ENCODE peak calls at places on chromosomes 11 and 22, in eight cellular contexts. One of them, this sample, is unnamed.

GRCh38 chr11:15920856-15921629 is 435.3 kb downstream of the SOX6 start:
- DNase-seq in MV-4-11: no peak
- DNase-seq in HFF-Myc: no peak
- DNase-seq in right atrium auricular region: no peak
- DNase-seq in skeletal muscle cell: no peak
- DNase-seq in neural crest cell: no peak
- DNase-seq in HuH-7.5: no peak
- DNase-seq in LoVo: no peak
- DNase-seq in this sample: no peak

GRCh38 chr11:12470236-12470635 is 92.9 kb downstream of the PARVA start:
- DNase-seq in right atrium auricular region: no peak
- DNase-seq in HFF-Myc: no peak
- DNase-seq in neural crest cell: no peak
- DNase-seq in LoVo: no peak
- DNase-seq in HuH-7.5: no peak
- DNase-seq in MV-4-11: no peak
- DNase-seq in skeletal muscle cell: no peak
- DNase-seq in this sample: no peak

GRCh38 chr22:48838376-48838775 is 989.3 kb downstream of the BRD1 start:
- DNase-seq in skeletal muscle cell: no peak
- DNase-seq in LoVo: no peak
- DNase-seq in MV-4-11: no peak
- DNase-seq in neural crest cell: no peak
- DNase-seq in HuH-7.5: no peak
- DNase-seq in HFF-Myc: no peak
- DNase-seq in right atrium auricular region: no peak
- DNase-seq in this sample: no peak

GRCh38 chr11:1077417-1078119 is 2.9 kb downstream of the MUC2 start:
- DNase-seq in HFF-Myc: no peak
- DNase-seq in LoVo: no peak
- DNase-seq in neural crest cell: no peak
- DNase-seq in skeletal muscle cell: no peak
- DNase-seq in MV-4-11: no peak
- DNase-seq in HuH-7.5: no peak
- DNase-seq in right atrium auricular region: no peak
- DNase-seq in this sample: no peak

GRCh38 chr11:73520358-73521061 is 77.4 kb downstream of the FAM168A start:
- DNase-seq in skeletal muscle cell: peak
- DNase-seq in LoVo: no peak
- DNase-seq in HuH-7.5: no peak
- DNase-seq in MV-4-11: no peak
- DNase-seq in HFF-Myc: peak
- DNase-seq in right atrium auricular region: no peak
- DNase-seq in neural crest cell: no peak
- DNase-seq in this sample: no peak

GRCh38 chr11:79390477-79390876 is 50.4 kb downstream of the TENM4 start:
- DNase-seq in right atrium auricular region: no peak
- DNase-seq in skeletal muscle cell: no peak
- DNase-seq in HFF-Myc: no peak
- DNase-seq in MV-4-11: no peak
- DNase-seq in HuH-7.5: no peak
- DNase-seq in neural crest cell: no peak
- DNase-seq in LoVo: no peak
- DNase-seq in this sample: no peak

GRCh38 chr11:75468534-75469340 is 35.7 kb upstream of the KLHL35 start:
- DNase-seq in MV-4-11: peak
- DNase-seq in LoVo: no peak
- DNase-seq in HuH-7.5: no peak
- DNase-seq in HFF-Myc: peak
- DNase-seq in neural crest cell: peak
- DNase-seq in skeletal muscle cell: peak
- DNase-seq in right atrium auricular region: peak
- DNase-seq in this sample: no peak

GRCh38 chr22:32079110-32080089 is 36.3 kb downstream of the SLC5A1 start:
- DNase-seq in HFF-Myc: peak
- DNase-seq in skeletal muscle cell: peak
- DNase-seq in right atrium auricular region: no peak
- DNase-seq in neural crest cell: no peak
- DNase-seq in MV-4-11: no peak
- DNase-seq in LoVo: peak
- DNase-seq in HuH-7.5: no peak
- DNase-seq in this sample: peak

GRCh38 chr11:7665473-7666291 is 7.6 kb downstream of the CYB5R2 start:
- DNase-seq in skeletal muscle cell: peak
- DNase-seq in right atrium auricular region: peak
- DNase-seq in HFF-Myc: no peak
- DNase-seq in HuH-7.5: peak
- DNase-seq in neural crest cell: peak
- DNase-seq in MV-4-11: peak
- DNase-seq in LoVo: peak
- DNase-seq in this sample: peak

GRCh38 chr11:70544067-70544773 is 145.9 kb downstream of the CTTN start:
- DNase-seq in HuH-7.5: no peak
- DNase-seq in MV-4-11: no peak
- DNase-seq in LoVo: no peak
- DNase-seq in skeletal muscle cell: no peak
- DNase-seq in HFF-Myc: no peak
- DNase-seq in right atrium auricular region: no peak
- DNase-seq in neural crest cell: no peak
- DNase-seq in this sample: no peak

GRCh38 chr11:120185678-120186407 is 25.0 kb upstream of the OAF start:
- DNase-seq in skeletal muscle cell: no peak
- DNase-seq in LoVo: no peak
- DNase-seq in HuH-7.5: no peak
- DNase-seq in HFF-Myc: no peak
- DNase-seq in neural crest cell: no peak
- DNase-seq in right atrium auricular region: no peak
- DNase-seq in MV-4-11: no peak
- DNase-seq in this sample: no peak

GRCh38 chr11:66981976-66982578 is 7.0 kb downstream of the C11orf86 start:
- DNase-seq in MV-4-11: peak
- DNase-seq in HuH-7.5: no peak
- DNase-seq in skeletal muscle cell: peak
- DNase-seq in HFF-Myc: peak
- DNase-seq in right atrium auricular region: peak
- DNase-seq in LoVo: peak
- DNase-seq in neural crest cell: no peak
- DNase-seq in this sample: peak

GRCh38 chr11:63613517-63614135 is 607 bp downstream of the PLAAT3 start:
- DNase-seq in HFF-Myc: no peak
- DNase-seq in HuH-7.5: peak
- DNase-seq in neural crest cell: no peak
- DNase-seq in skeletal muscle cell: no peak
- DNase-seq in LoVo: peak
- DNase-seq in MV-4-11: no peak
- DNase-seq in right atrium auricular region: peak
- DNase-seq in this sample: peak

GRCh38 chr22:44620129-44620840 is 81.7 kb upstream of the PRR5 start:
- DNase-seq in HuH-7.5: no peak
- DNase-seq in neural crest cell: peak
- DNase-seq in LoVo: no peak
- DNase-seq in skeletal muscle cell: peak
- DNase-seq in right atrium auricular region: peak
- DNase-seq in MV-4-11: peak
- DNase-seq in HFF-Myc: no peak
- DNase-seq in this sample: no peak

GRCh38 chr22:26514419-26515161 is 2.3 kb upstream of the TFIP11 start:
- DNase-seq in skeletal muscle cell: no peak
- DNase-seq in right atrium auricular region: no peak
- DNase-seq in HuH-7.5: no peak
- DNase-seq in HFF-Myc: no peak
- DNase-seq in MV-4-11: no peak
- DNase-seq in neural crest cell: no peak
- DNase-seq in LoVo: no peak
- DNase-seq in this sample: no peak

GRCh38 chr22:24023204-24023789 is 12.2 kb downstream of the CABIN1 start:
- DNase-seq in HFF-Myc: no peak
- DNase-seq in LoVo: peak
- DNase-seq in neural crest cell: no peak
- DNase-seq in skeletal muscle cell: no peak
- DNase-seq in MV-4-11: no peak
- DNase-seq in HuH-7.5: no peak
- DNase-seq in right atrium auricular region: no peak
- DNase-seq in this sample: no peak

GRCh38 chr11:134975866-134976265 is 563.8 kb upstream of the B3GAT1 start:
- DNase-seq in skeletal muscle cell: no peak
- DNase-seq in neural crest cell: no peak
- DNase-seq in HFF-Myc: no peak
- DNase-seq in LoVo: no peak
- DNase-seq in HuH-7.5: no peak
- DNase-seq in MV-4-11: no peak
- DNase-seq in right atrium auricular region: no peak
- DNase-seq in this sample: no peak

GRCh38 chr22:18979957-18980356 is 43.9 kb upstream of the PRODH start:
- DNase-seq in MV-4-11: no peak
- DNase-seq in right atrium auricular region: no peak
- DNase-seq in skeletal muscle cell: no peak
- DNase-seq in neural crest cell: no peak
- DNase-seq in HuH-7.5: no peak
- DNase-seq in HFF-Myc: no peak
- DNase-seq in LoVo: no peak
- DNase-seq in this sample: no peak

GRCh38 chr22:50398698-50399648 is 55.8 kb downstream of the PPP6R2 start:
- DNase-seq in skeletal muscle cell: no peak
- DNase-seq in MV-4-11: no peak
- DNase-seq in HFF-Myc: no peak
- DNase-seq in right atrium auricular region: no peak
- DNase-seq in neural crest cell: no peak
- DNase-seq in HuH-7.5: no peak
- DNase-seq in LoVo: no peak
- DNase-seq in this sample: peak

GRCh38 chr22:31451709-31452571 is 37.7 kb downstream of the EIF4ENIF1 start:
- DNase-seq in LoVo: no peak
- DNase-seq in right atrium auricular region: no peak
- DNase-seq in skeletal muscle cell: peak
- DNase-seq in MV-4-11: peak
- DNase-seq in HFF-Myc: peak
- DNase-seq in HuH-7.5: peak
- DNase-seq in neural crest cell: no peak
- DNase-seq in this sample: no peak

GRCh38 chr22:45285431-45286058 is 796 bp downstream of the UPK3A start:
- DNase-seq in HFF-Myc: no peak
- DNase-seq in LoVo: no peak
- DNase-seq in skeletal muscle cell: no peak
- DNase-seq in HuH-7.5: no peak
- DNase-seq in right atrium auricular region: no peak
- DNase-seq in neural crest cell: no peak
- DNase-seq in MV-4-11: no peak
- DNase-seq in this sample: no peak

GRCh38 chr11:64409278-64409677 is 50.3 kb downstream of the RPS6KA4 start:
- DNase-seq in right atrium auricular region: no peak
- DNase-seq in skeletal muscle cell: no peak
- DNase-seq in HuH-7.5: no peak
- DNase-seq in LoVo: no peak
- DNase-seq in neural crest cell: no peak
- DNase-seq in HFF-Myc: no peak
- DNase-seq in MV-4-11: no peak
- DNase-seq in this sample: no peak

GRCh38 chr11:28058333-28058732 is 49.6 kb downstream of the KIF18A start:
- DNase-seq in HFF-Myc: no peak
- DNase-seq in MV-4-11: no peak
- DNase-seq in HuH-7.5: no peak
- DNase-seq in LoVo: no peak
- DNase-seq in right atrium auricular region: no peak
- DNase-seq in neural crest cell: no peak
- DNase-seq in skeletal muscle cell: no peak
- DNase-seq in this sample: no peak

GRCh38 chr11:96122601-96123044 is 198.7 kb upstream of the MTMR2 start:
- DNase-seq in neural crest cell: no peak
- DNase-seq in skeletal muscle cell: no peak
- DNase-seq in HFF-Myc: peak
- DNase-seq in HuH-7.5: no peak
- DNase-seq in MV-4-11: no peak
- DNase-seq in LoVo: no peak
- DNase-seq in right atrium auricular region: no peak
- DNase-seq in this sample: no peak

GRCh38 chr11:762421-763072 is 14.7 kb downstream of the GATD1 start:
- DNase-seq in HuH-7.5: no peak
- DNase-seq in neural crest cell: no peak
- DNase-seq in LoVo: peak
- DNase-seq in MV-4-11: peak
- DNase-seq in right atrium auricular region: no peak
- DNase-seq in HFF-Myc: peak
- DNase-seq in skeletal muscle cell: no peak
- DNase-seq in this sample: peak

GRCh38 chr11:45815747-45816146 is 10.8 kb downstream of the SLC35C1 start:
- DNase-seq in right atrium auricular region: no peak
- DNase-seq in HFF-Myc: no peak
- DNase-seq in HuH-7.5: peak
- DNase-seq in neural crest cell: no peak
- DNase-seq in LoVo: no peak
- DNase-seq in MV-4-11: no peak
- DNase-seq in skeletal muscle cell: no peak
- DNase-seq in this sample: peak

GRCh38 chr11:80943226-80943625 is 1502.4 kb upstream of the TENM4 start:
- DNase-seq in skeletal muscle cell: no peak
- DNase-seq in HuH-7.5: no peak
- DNase-seq in neural crest cell: no peak
- DNase-seq in HFF-Myc: no peak
- DNase-seq in MV-4-11: no peak
- DNase-seq in right atrium auricular region: no peak
- DNase-seq in LoVo: no peak
- DNase-seq in this sample: no peak

GRCh38 chr11:123409886-123410549 is 20.1 kb upstream of the GRAMD1B start:
- DNase-seq in right atrium auricular region: no peak
- DNase-seq in LoVo: no peak
- DNase-seq in HFF-Myc: no peak
- DNase-seq in MV-4-11: peak
- DNase-seq in HuH-7.5: no peak
- DNase-seq in neural crest cell: no peak
- DNase-seq in skeletal muscle cell: no peak
- DNase-seq in this sample: no peak

GRCh38 chr11:75246006-75246672 is 5.6 kb downstream of the TPBGL start:
- DNase-seq in HuH-7.5: no peak
- DNase-seq in MV-4-11: no peak
- DNase-seq in HFF-Myc: no peak
- DNase-seq in skeletal muscle cell: no peak
- DNase-seq in neural crest cell: no peak
- DNase-seq in LoVo: no peak
- DNase-seq in right atrium auricular region: no peak
- DNase-seq in this sample: no peak

GRCh38 chr11:71948314-71949027 is 19.6 kb downstream of the RNF121 start:
- DNase-seq in HFF-Myc: no peak
- DNase-seq in skeletal muscle cell: no peak
- DNase-seq in right atrium auricular region: no peak
- DNase-seq in LoVo: peak
- DNase-seq in neural crest cell: no peak
- DNase-seq in MV-4-11: peak
- DNase-seq in HuH-7.5: peak
- DNase-seq in this sample: no peak

GRCh38 chr11:132644511-132644910 is 887.8 kb downstream of the OPCML start:
- DNase-seq in HuH-7.5: no peak
- DNase-seq in skeletal muscle cell: no peak
- DNase-seq in right atrium auricular region: no peak
- DNase-seq in LoVo: no peak
- DNase-seq in HFF-Myc: no peak
- DNase-seq in MV-4-11: no peak
- DNase-seq in neural crest cell: no peak
- DNase-seq in this sample: no peak

GRCh38 chr11:11558826-11559225 is 63.0 kb downstream of the GALNT18 start:
- DNase-seq in MV-4-11: no peak
- DNase-seq in right atrium auricular region: no peak
- DNase-seq in skeletal muscle cell: no peak
- DNase-seq in HFF-Myc: no peak
- DNase-seq in neural crest cell: no peak
- DNase-seq in HuH-7.5: no peak
- DNase-seq in LoVo: no peak
- DNase-seq in this sample: no peak

This sample was measured in PC-9.